ENCODE peak calls at places on chromosomes 5 and 9, in four cellular contexts. H is H9, T is neural progenitor cell, R is fibroblast of lung. X is an unnamed sample. For H3K27me3, the result is how much of the 10 kb centered on the place peaks cover.

GRCh38 chr9:109289186-109289585 is 31.7 kb downstream of the EPB41L4B start:
- DNase-seq in H (no peak), T (no peak), R (no peak), X (no peak)

GRCh38 chr5:32013658-32014057 is 160.5 kb downstream of the GOLPH3 start:
- DNase-seq in H (no peak), T (peak), R (no peak), X (no peak)

GRCh38 chr9:121398374-121398773 is 28.3 kb upstream of the STOM start:
- DNase-seq in H (no peak), T (no peak), R (peak), X (peak)

GRCh38 chr5:126003309-126003708 is 419.9 kb upstream of the GRAMD2B start:
- DNase-seq in H (no peak), T (peak), R (peak), X (peak)

GRCh38 chr9:137618105-137619067 is at the start of gene EHMT1:
- DNase-seq in H (peak), T (peak), R (peak), X (peak)

GRCh38 chr9:93097496-93098205 is 1.6 kb downstream of the CARD19 start:
- DNase-seq in H (no peak), T (no peak), R (no peak), X (peak)

GRCh38 chr5:57179262-57179960 is 5.6 kb downstream of the GPBP1 start:
- DNase-seq in H (no peak), T (no peak), R (no peak), X (no peak)

GRCh38 chr5:131164161-131164930 is 710 bp downstream of the HINT1 start:
- DNase-seq in H (peak), T (peak), R (peak), X (peak)

GRCh38 chr5:6307304-6307703 is 71.0 kb downstream of the MED10 start:
- DNase-seq in H (no peak), T (peak), R (no peak), X (no peak)

GRCh38 chr9:80842976-80843506 is 846.3 kb downstream of the TLE1 start:
- DNase-seq in H (no peak), T (no peak), R (no peak), X (no peak)

GRCh38 chr5:90718387-90718786 is 159.8 kb downstream of the ADGRV1 start:
- DNase-seq in H (no peak), T (no peak), R (no peak), X (no peak)

GRCh38 chr9:108468364-108468763 is 387.4 kb downstream of the ACTL7B start:
- DNase-seq in H (peak), T (peak), R (peak), X (peak)

GRCh38 chr5:169895876-169896275 is 84.4 kb downstream of the INSYN2B start:
- DNase-seq in H (no peak), T (no peak), R (peak), X (peak)

GRCh38 chr9:128892223-128892892 is 10.4 kb downstream of the LRRC8A start:
- DNase-seq in H (no peak), T (no peak), R (peak), X (peak)

GRCh38 chr9:130713286-130713975 is 19.9 kb downstream of the EXOSC2 start:
- DNase-seq in H (peak), T (no peak), R (peak), X (peak)

GRCh38 chr9:135763716-135764446 is 61.9 kb downstream of the KCNT1 start:
- DNase-seq in H (no peak), T (no peak), R (no peak), X (no peak)

GRCh38 chr5:42749020-42749419 is 7.6 kb upstream of the CCDC152 start:
- DNase-seq in H (no peak), T (no peak), R (no peak), X (peak)

GRCh38 chr5:13866792-13867191 is 77.7 kb downstream of the DNAH5 start:
- DNase-seq in H (no peak), T (peak), R (peak), X (peak)

GRCh38 chr9:131173995-131174394 is 48.6 kb downstream of the NUP214 start:
- DNase-seq in H (no peak), T (no peak), R (no peak), X (no peak)

GRCh38 chr5:88287846-88288588 is 19.4 kb upstream of the TMEM161B start:
- DNase-seq in H (no peak), T (no peak), R (no peak), X (no peak)

GRCh38 chr5:135235551-135236100 is 163.4 kb downstream of the MACROH2A1 start:
- DNase-seq in H (no peak), T (no peak), R (no peak), X (no peak)

GRCh38 chr9:127057970-127058644 is 64.3 kb downstream of the ANGPTL2 start:
- DNase-seq in H (no peak), T (no peak), R (peak), X (peak)

GRCh38 chr9:127053908-127054307 is 68.5 kb downstream of the ANGPTL2 start:
- DNase-seq in H (no peak), T (no peak), R (no peak), X (no peak)

GRCh38 chr9:127053057-127053821 is 69.2 kb downstream of the ANGPTL2 start:
- DNase-seq in H (no peak), T (no peak), R (no peak), X (no peak)

GRCh38 chr9:127056446-127056845 is 66.0 kb downstream of the ANGPTL2 start:
- DNase-seq in H (no peak), T (no peak), R (no peak), X (no peak)

DNA sequence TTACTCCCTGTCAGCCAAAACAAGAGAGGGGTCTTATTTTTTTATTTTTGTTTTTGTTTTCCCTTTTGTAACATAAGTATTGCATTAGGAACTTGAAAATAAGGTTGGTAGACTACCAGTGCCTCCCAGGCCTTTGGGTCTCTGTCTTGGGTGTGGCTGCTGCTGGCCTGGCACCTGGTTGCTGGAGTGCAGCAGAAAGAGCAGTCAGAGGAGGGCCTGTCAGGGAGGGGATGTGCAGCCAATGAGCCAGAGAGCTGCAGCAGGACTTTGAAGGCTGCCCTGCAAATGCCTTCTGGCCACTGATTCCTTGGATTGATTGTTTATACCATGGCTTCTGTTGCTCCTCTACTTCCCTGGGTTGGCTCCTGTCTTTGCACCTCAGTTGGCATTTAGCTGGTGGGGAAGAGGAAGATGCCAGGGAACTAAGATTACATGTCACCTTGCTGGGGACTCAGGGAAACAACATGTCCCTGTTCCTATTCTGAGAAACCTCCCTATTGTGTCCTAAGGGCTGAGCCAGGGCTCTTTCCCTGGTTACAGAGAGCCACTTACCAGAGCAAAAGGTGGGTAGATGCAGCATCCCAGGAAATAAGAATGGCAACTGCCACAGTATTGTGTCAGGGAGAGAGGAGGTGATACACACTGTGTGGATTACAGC is 66.6 kb downstream of the ANGPTL2 start:
- DNase-seq in H (no peak), T (no peak), R (no peak), X (no peak)
- H3K9ac ChIP-seq in H (no peak), T (no peak), R (no peak), X (no peak)

DNA sequence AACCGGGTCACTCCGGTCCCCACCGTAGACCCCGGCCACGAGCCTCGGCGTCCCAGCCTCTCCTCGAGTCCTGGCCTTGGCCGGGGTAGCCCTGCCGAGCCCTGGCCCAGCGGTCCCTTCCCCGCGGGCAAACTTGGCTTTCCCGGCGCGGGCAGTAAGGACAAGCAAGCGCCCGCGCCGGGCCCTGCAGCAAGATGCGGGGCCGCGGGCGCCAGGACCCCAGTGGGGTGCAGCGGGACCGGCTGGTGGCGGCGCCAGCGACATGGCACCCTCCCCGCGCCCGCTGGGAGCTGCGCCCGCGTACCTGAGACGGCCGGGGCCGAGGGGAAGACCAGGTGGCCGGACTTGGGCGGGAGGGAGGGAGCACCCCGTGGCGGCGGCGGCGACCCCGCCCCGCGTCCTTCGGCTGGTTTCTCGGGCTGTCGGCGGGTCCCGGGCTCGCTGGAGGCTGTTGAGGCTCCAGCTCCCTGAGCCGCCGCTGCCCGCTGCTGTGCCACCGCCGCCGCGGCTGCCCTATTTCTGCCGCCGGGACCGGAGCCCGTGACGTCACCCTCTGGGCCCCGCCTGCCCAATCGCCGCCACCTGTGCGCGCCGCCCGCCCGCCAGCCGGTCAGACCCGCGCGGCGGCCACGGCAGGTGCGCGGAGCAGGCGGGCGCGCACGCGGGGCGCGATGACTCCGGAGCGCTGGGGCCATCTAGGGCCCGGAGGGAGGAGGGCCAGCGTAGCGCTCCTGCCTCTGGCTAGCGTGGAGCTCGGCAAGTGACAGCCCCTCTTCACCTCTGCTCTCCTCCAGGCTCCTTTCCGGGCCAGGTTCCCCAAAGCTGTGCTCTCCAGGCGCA is at the start of gene FSTL4:
- DNase-seq in H (peak), T (peak), R (no peak), X (no peak)
- H3K27me3 ChIP-seq in H (under half), T (half or more), R (under half), X (under half)

GRCh38 chr9:22103650-22104575 is 94.8 kb upstream of the CDKN2B start:
- DNase-seq in H (no peak), T (no peak), R (peak), X (peak)
- H3K9ac ChIP-seq in H (no peak), T (no peak), R (no peak), X (no peak)

GRCh38 chr9:37005517-37006140 is 28.4 kb downstream of the PAX5 start:
- DNase-seq in H (no peak), T (no peak), R (no peak), X (no peak)
- H3K27me3 ChIP-seq in H (under half), T (half or more), R (under half), X (half or more)

GRCh38 chr5:119022773-119023172 is 34.4 kb upstream of the DTWD2 start:
- DNase-seq in H (no peak), T (no peak), R (no peak), X (no peak)
- H3K9ac ChIP-seq in H (no peak), T (no peak), R (no peak), X (no peak)

DNA sequence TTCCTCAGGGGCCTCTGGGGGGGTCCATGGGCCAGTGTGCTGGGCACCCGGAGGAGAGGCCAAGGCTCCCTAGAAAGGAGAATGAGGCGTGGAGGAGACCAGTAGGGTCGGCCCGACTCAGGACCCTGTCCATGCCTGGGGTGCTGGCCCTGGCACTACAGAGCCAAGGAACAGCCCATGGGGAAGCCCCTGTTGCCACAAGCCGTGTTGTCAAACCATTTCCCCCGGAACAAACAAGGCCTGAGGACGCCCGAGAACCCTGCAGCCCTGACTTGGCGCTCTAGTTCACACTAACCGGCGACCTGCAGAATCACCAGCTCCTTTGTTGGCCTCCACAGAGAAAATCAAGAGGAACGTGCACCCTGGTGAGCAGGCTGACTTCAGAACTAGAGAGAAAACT is 41.6 kb upstream of the SLC12A7 start:
- DNase-seq in H (no peak), T (no peak), R (no peak), X (no peak)
- H3K27me3 ChIP-seq in H (under half), T (half or more), R (under half), X (half or more)

DNA sequence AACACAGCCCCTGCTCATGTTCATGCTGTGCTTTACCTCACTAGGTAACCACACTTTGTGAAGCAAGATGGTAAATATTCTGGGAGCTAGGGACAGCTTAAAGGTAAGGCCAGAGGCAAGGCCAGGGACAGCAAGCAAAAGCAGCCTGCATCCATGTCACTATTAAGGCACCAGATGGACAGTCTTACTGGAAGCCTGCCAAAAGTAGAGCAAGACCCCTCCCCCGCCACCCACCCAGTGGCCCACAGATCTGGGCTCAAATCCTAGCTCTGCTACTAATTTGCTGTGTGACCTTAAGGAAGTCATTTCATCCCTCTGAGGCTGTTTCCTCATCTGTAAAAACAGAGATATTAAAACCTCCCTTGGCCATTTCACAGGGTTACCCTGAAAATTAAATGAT is 13.2 kb upstream of the ERMP1 start:
- DNase-seq in H (no peak), T (no peak), R (no peak), X (no peak)
- H3K9ac ChIP-seq in H (no peak), T (no peak), R (no peak), X (no peak)

X was measured in IMR-90.